ENCODE peak calls at places on chromosome 11, in nine cellular contexts. J is GM23338; N is neuronal stem cell; M is endodermal cell; X is right cardiac atrium; Z is left ventricle myocardium inferior; W is thoracic aorta; F is CD8-positive, alpha-beta memory T cell; L is PC-9. V is an unnamed sample. For H3K4me1, the result is how much of the 10 kb centered on the place peaks cover.

GRCh38 chr11:36425593-36426206 is 84.4 kb downstream of the TRAF6 start:
- DNase-seq in L (no peak), J (no peak), W (no peak), N (no peak), F (no peak), X (no peak), M (no peak), Z (no peak), V (no peak)

GRCh38 chr11:80702264-80702663 is 1261.4 kb upstream of the TENM4 start:
- DNase-seq in L (no peak), F (no peak), Z (no peak), N (no peak), X (no peak), J (no peak), M (no peak), W (no peak), V (no peak)

GRCh38 chr11:4664791-4665190 is 21.0 kb downstream of the OR51E1 start:
- DNase-seq in N (no peak), F (no peak), L (no peak), Z (no peak), W (no peak), J (no peak), M (no peak), X (no peak), V (no peak)

GRCh38 chr11:84581083-84581482 is 1046.1 kb downstream of the DLG2 start:
- DNase-seq in Z (no peak), N (no peak), J (no peak), L (no peak), X (no peak), W (no peak), M (no peak), F (no peak), V (no peak)

GRCh38 chr11:76684470-76684869 is 13.9 kb upstream of the LRRC32 start:
- DNase-seq in L (no peak), W (no peak), M (no peak), Z (no peak), J (no peak), N (no peak), X (no peak), F (no peak), V (no peak)

GRCh38 chr11:10572533-10572932 is 4.1 kb upstream of the LYVE1 start:
- DNase-seq in W (no peak), L (no peak), N (no peak), X (no peak), M (no peak), F (no peak), Z (no peak), J (no peak), V (no peak)

GRCh38 chr11:92678212-92678611 is 291.2 kb upstream of the MTNR1B start:
- DNase-seq in F (no peak), L (no peak), W (no peak), J (no peak), N (no peak), Z (no peak), M (no peak), X (no peak), V (no peak)

GRCh38 chr11:58575377-58576020 is at the start of gene LPXN:
- DNase-seq in M (no peak), Z (no peak), L (no peak), W (no peak), N (no peak), X (no peak), F (peak), J (no peak), V (no peak)

GRCh38 chr11:18088371-18088770 is 17.5 kb downstream of the SAAL1 start:
- DNase-seq in X (no peak), F (no peak), M (no peak), N (no peak), L (no peak), Z (no peak), W (no peak), J (no peak), V (no peak)

GRCh38 chr11:61885166-61885778 is 6.1 kb downstream of the FADS3 start:
- DNase-seq in L (no peak), F (no peak), N (no peak), X (no peak), M (no peak), J (no peak), Z (no peak), W (no peak), V (no peak)

GRCh38 chr11:45919276-45919675 is 1.6 kb upstream of the PEX16 start:
- DNase-seq in L (no peak), W (no peak), N (no peak), J (no peak), F (no peak), M (no peak), Z (no peak), X (peak), V (no peak)

GRCh38 chr11:7353100-7353499 is 101.4 kb downstream of the SYT9 start:
- DNase-seq in N (no peak), M (peak), L (no peak), X (no peak), W (no peak), Z (no peak), J (peak), F (no peak), V (peak)

GRCh38 chr11:74849525-74850391 is 99.1 kb downstream of the XRRA1 start:
- DNase-seq in W (peak), Z (no peak), X (no peak), M (peak), F (no peak), J (peak), L (no peak), N (peak), V (no peak)

GRCh38 chr11:123409456-123409801 is 20.6 kb upstream of the GRAMD1B start:
- DNase-seq in F (no peak), J (no peak), Z (no peak), N (no peak), X (no peak), L (no peak), W (no peak), M (no peak), V (no peak)

GRCh38 chr11:8267831-8268529 is 4.3 kb upstream of the LMO1 start:
- DNase-seq in Z (no peak), N (no peak), X (no peak), M (peak), J (peak), W (no peak), F (no peak), L (no peak), V (peak)

GRCh38 chr11:18527512-18527911 is 770 bp upstream of the TSG101 start:
- DNase-seq in W (no peak), N (no peak), F (no peak), Z (no peak), M (no peak), X (no peak), L (peak), J (no peak), V (no peak)

GRCh38 chr11:67437082-67437821 is at the start of gene PTPRCAP:
- DNase-seq in M (no peak), J (peak), X (peak), Z (no peak), N (no peak), W (no peak), F (peak), L (no peak), V (no peak)

GRCh38 chr11:94060401-94060800 is 39.2 kb downstream of the HEPHL1 start:
- DNase-seq in Z (no peak), X (no peak), J (no peak), N (no peak), F (no peak), W (no peak), M (no peak), L (peak), V (no peak)

GRCh38 chr11:68031136-68031459 is 617 bp downstream of the NDUFS8 start:
- DNase-seq in W (no peak), F (no peak), N (no peak), M (no peak), L (no peak), J (no peak), Z (no peak), X (no peak), V (no peak)

GRCh38 chr11:69040581-69041260 is 8.0 kb upstream of the TPCN2 start:
- DNase-seq in Z (no peak), J (no peak), L (no peak), F (no peak), N (no peak), M (no peak), X (no peak), W (no peak), V (no peak)

GRCh38 chr11:72254299-72254993 is 10.5 kb upstream of the PHOX2A start:
- DNase-seq in Z (no peak), L (no peak), W (no peak), J (no peak), M (no peak), F (no peak), N (no peak), X (no peak), V (no peak)

GRCh38 chr11:60195923-60196368 is 13.1 kb upstream of the MS4A6A start:
- DNase-seq in L (no peak), F (no peak), X (no peak), J (no peak), M (no peak), Z (no peak), N (no peak), W (no peak), V (no peak)

DNA sequence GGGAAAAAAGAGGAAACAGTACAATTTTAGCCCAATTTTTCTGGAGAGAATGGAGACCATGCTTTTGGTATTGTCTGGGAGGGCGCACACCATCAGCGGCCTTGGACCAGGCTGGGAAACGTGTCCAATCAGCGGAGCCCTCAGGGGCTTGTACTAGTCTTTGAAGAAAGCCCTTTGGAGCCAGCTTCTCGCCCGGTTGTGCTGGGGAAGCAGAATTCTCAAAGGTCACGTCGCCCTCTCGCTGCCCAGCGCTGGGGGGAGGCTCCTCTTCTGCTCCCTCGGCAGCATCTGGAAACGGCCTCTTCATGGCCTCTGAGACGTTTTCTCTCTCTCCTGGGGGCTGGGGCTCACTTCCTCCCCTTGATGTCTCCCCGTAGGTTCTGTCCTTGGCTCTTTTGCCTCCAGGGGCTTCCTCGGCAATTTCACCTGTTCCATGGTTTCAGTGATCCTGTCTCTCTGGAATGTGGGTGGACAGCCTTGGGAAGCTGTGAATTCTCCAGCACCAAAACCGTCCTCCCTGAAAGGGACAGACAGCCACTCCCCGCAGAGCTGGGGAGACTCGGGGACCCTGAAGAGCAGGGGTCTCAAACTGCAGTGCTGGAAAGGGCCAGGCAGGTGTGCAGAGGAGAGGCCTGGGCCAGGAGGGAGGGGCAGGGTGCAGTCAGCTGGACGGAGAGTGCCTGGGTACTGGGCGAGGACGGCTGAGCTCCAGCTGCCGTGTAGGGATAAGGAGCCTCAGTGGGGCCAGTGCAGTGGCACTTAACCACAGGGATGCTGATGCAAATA is 80.2 kb downstream of the RPS6KA4 start:
- DNase-seq in Z (no peak), N (no peak), M (peak), W (no peak), X (no peak), J (peak), F (no peak), L (peak), V (no peak)
- H3K4me3 ChIP-seq in Z (no peak), N (no peak), M (no peak), W (no peak), X (no peak), J (no peak), F (no peak), L (peak), V (no peak)

GRCh38 chr11:328012-328411 is 7.4 kb upstream of the IFITM3 start:
- DNase-seq in J (no peak), X (peak), N (no peak), M (no peak), L (no peak), F (no peak), Z (no peak), W (no peak), V (no peak)
- H3K4me1 ChIP-seq in J (under half), X (under half), N (under half), M (under half), L (under half), F (half or more), Z (under half), W (under half), V (under half)

DNA sequence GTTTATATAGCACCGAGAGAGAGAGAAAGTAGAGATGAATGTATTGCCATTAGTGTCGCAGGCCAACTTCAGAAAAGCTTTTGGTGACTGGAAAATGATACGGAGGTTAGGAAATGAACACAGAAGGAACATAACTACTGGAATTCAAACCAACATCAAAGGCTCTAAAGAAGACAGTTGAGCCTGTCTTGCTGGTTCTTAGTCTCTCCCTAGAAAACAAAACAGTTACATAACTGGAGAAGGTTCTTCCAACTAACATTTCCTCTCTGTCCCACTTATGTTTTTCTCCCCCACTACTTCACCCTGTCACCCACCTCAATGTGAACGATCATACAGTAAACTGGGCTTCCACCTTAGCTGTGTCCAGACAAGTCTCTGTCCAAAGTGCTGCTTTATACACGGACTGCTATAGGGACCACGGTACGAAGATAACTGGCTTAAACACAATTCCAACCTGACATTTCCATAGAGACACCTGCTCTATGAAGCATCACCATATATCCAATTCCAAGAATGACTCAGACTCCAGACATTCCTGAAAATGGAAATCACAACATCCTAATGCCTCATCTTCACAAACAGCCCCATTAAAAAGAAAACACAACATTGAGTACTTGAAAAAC is 85.2 kb upstream of the ARHGAP32 start:
- DNase-seq in N (no peak), F (no peak), X (no peak), M (no peak), Z (no peak), L (no peak), J (no peak), W (no peak), V (no peak)
- H3K4me3 ChIP-seq in N (no peak), F (no peak), X (no peak), M (peak), Z (no peak), L (peak), J (peak), W (peak), V (no peak)

GRCh38 chr11:73582636-73583035 is 15.3 kb downstream of the FAM168A start:
- DNase-seq in N (no peak), J (no peak), M (no peak), Z (no peak), W (no peak), X (no peak), F (no peak), L (no peak), V (no peak)

GRCh38 chr11:73579641-73580434 is 18.1 kb downstream of the FAM168A start:
- DNase-seq in Z (no peak), N (no peak), W (no peak), L (no peak), X (no peak), F (no peak), M (no peak), J (no peak), V (no peak)

GRCh38 chr11:73586791-73587190 is 11.1 kb downstream of the FAM168A start:
- DNase-seq in Z (no peak), F (no peak), N (no peak), L (peak), X (no peak), J (no peak), M (no peak), W (no peak), V (no peak)

GRCh38 chr11:73585834-73586575 is 11.9 kb downstream of the FAM168A start:
- DNase-seq in M (no peak), L (peak), Z (no peak), J (no peak), X (no peak), F (no peak), N (no peak), W (no peak), V (no peak)

GRCh38 chr11:73584831-73585230 is 13.1 kb downstream of the FAM168A start:
- DNase-seq in Z (no peak), J (no peak), W (no peak), X (no peak), L (no peak), N (no peak), M (no peak), F (no peak), V (no peak)
- H3K4me1 ChIP-seq in Z (under half), J (under half), W (under half), X (under half), L (under half), N (under half), M (under half), F (under half), V (under half)

DNA sequence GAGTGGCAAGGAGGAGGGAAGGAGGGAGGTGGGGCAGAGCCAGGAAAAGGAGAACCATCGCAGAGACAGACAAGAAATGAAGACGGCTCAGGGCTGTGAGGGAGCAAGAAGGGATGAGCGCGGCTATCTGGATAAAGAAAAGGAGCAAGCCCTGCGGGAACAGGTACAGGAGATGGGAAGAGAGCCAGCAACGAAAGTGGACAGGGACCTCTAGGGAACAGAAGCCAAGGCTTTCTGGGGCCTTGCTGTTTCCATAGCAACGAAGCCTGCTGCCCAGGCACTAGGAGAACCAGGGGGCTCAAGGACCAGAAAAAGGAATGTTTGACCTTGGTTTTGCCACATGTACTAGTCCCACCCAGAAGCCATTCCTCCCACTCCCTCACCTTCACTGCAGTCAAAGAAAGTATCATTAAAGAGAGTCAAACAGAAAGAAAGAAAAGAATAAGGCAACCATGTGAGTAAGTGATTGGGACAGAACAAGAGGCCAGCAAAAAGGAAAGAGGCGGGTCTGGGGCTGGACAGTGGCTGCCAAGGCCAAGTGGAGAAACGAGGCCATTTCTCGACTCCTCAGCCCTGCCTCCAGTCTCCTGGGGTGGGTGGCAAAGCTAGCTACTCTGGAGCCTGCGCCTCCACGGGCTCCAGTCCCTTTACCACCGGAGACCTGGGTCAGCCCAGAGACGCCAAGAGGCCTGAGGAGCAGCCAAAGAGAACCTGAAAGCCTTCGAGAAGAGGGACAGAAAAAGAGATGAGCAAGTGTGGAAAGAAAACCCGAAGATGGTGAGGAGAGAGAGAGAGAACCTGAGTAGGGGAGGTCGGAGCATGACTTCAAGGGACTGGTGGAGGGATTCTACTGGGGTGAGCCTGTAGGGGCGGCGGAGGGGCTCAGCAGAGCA is 35.1 kb downstream of the NRXN2 start:
- DNase-seq in F (no peak), X (no peak), J (no peak), L (no peak), M (no peak), Z (no peak), N (no peak), W (no peak), V (no peak)
- H3K4me3 ChIP-seq in F (no peak), X (no peak), J (peak), L (no peak), M (peak), Z (peak), N (no peak), W (peak), V (no peak)

GRCh38 chr11:33325456-33325855 is 68.3 kb downstream of the HIPK3 start:
- DNase-seq in M (no peak), F (no peak), L (no peak), W (no peak), X (no peak), N (no peak), Z (no peak), J (no peak), V (no peak)

GRCh38 chr11:33320814-33321330 is 63.7 kb downstream of the HIPK3 start:
- DNase-seq in Z (no peak), M (no peak), L (no peak), N (no peak), X (no peak), W (no peak), F (no peak), J (no peak), V (no peak)

GRCh38 chr11:33323421-33323820 is 66.2 kb downstream of the HIPK3 start:
- DNase-seq in Z (no peak), M (no peak), J (no peak), L (no peak), F (no peak), W (no peak), X (no peak), N (no peak), V (no peak)

GRCh38 chr11:33321483-33321882 is 64.3 kb downstream of the HIPK3 start:
- DNase-seq in J (no peak), X (no peak), L (no peak), M (no peak), N (no peak), Z (no peak), W (no peak), F (no peak), V (no peak)

DNA sequence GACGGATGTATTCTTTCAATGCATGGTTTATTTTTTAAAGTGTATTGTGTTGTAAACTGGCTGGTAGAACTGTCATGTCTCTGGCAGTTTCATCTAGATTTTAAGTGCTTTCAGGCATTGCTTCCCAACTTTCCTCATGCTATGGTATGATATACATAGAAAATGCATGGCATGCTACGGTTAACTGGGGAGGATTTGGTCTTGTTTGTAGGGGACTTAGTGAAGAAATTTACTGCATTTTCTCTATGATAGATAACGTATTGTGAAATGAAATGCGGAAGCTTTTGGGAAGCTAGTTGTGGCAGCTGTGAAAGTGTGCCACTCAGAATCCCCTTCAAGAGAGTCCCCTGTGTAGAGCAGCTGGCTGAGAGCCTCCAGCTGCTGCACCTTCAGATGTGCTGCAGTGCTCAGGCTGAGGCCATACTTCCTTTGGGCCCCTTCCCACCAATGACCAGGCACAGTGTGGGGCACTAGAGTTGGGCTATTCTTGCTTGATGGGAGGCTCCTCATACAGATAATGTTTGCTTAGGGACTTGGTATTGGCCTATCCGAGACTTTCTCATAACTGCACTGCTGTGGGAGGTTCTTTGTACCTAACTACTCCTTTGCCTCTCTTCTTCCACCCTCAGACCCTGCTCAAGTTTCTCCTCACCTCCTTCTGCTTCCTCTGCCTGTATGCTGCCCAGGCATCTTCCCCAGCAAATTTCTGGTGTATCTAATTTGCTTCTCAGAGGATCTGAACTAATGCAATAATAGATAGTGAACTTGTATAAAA is 67.2 kb downstream of the HIPK3 start:
- DNase-seq in X (no peak), M (no peak), Z (no peak), J (no peak), W (no peak), F (no peak), N (no peak), L (no peak), V (no peak)
- H3K4me1 ChIP-seq in X (under half), M (under half), Z (half or more), J (under half), W (under half), F (under half), N (under half), L (under half), V (under half)

GRCh38 chr11:64360403-64360980 is 1.5 kb downstream of the RPS6KA4 start:
- DNase-seq in J (peak), N (no peak), W (no peak), M (peak), Z (no peak), X (peak), F (no peak), L (no peak), V (no peak)
- H3K4me3 ChIP-seq in J (peak), N (peak), W (peak), M (no peak), Z (peak), X (no peak), F (peak), L (no peak), V (no peak)